ENCODE peak calls at places on chromosomes 11 and 22, in five cellular contexts. One of them, this sample, is unnamed.
A peak's percentile ranks its signal among the peaks of the same experiment; 100 is the strongest.

GRCh38 chr22:31055322-31056159 is 25.6 kb upstream of the SMTN start:
- DNase-seq in suprapubic skin: peak; percentile 92
- DNase-seq in thoracic aorta: peak; percentile 84
- DNase-seq in mammary epithelial cell: peak; percentile 96
- DNase-seq in GM10248: no peak
- DNase-seq in this sample: peak; percentile 78

GRCh38 chr11:46001427-46002049 is 79.1 kb downstream of the LARGE2 start:
- DNase-seq in thoracic aorta: no peak
- DNase-seq in GM10248: no peak
- DNase-seq in mammary epithelial cell: no peak
- DNase-seq in suprapubic skin: no peak
- DNase-seq in this sample: no peak

GRCh38 chr11:64888761-64889511 is 10.5 kb upstream of the EHD1 start:
- DNase-seq in GM10248: no peak
- DNase-seq in mammary epithelial cell: no peak
- DNase-seq in suprapubic skin: no peak
- DNase-seq in thoracic aorta: no peak
- DNase-seq in this sample: no peak

GRCh38 chr11:61294717-61295595 is at the start of gene VWCE:
- DNase-seq in suprapubic skin: peak; percentile 72
- DNase-seq in GM10248: peak; percentile 93
- DNase-seq in thoracic aorta: no peak
- DNase-seq in mammary epithelial cell: peak; percentile 20
- DNase-seq in this sample: peak; percentile 78

GRCh38 chr11:126607374-126607773 is 251.9 kb downstream of the ST3GAL4 start:
- DNase-seq in mammary epithelial cell: peak; percentile 39
- DNase-seq in suprapubic skin: peak; percentile 58
- DNase-seq in thoracic aorta: no peak
- DNase-seq in GM10248: peak; percentile 53
- DNase-seq in this sample: no peak

GRCh38 chr11:63866211-63866610 is 27.3 kb downstream of the MARK2 start:
- DNase-seq in thoracic aorta: no peak
- DNase-seq in GM10248: peak; percentile 87
- DNase-seq in mammary epithelial cell: peak; percentile 61
- DNase-seq in suprapubic skin: peak; percentile 77
- DNase-seq in this sample: no peak

GRCh38 chr11:67056267-67056639 is 394 bp upstream of the RHOD start:
- DNase-seq in suprapubic skin: no peak
- DNase-seq in mammary epithelial cell: no peak
- DNase-seq in GM10248: no peak
- DNase-seq in thoracic aorta: no peak
- DNase-seq in this sample: no peak

GRCh38 chr11:45400594-45400993 is 114.5 kb upstream of the SYT13 start:
- DNase-seq in GM10248: no peak
- DNase-seq in thoracic aorta: no peak
- DNase-seq in mammary epithelial cell: no peak
- DNase-seq in suprapubic skin: peak; percentile 6
- DNase-seq in this sample: no peak

GRCh38 chr11:116927163-116927772 is 89.8 kb upstream of the APOA1 start:
- DNase-seq in suprapubic skin: no peak
- DNase-seq in thoracic aorta: no peak
- DNase-seq in GM10248: no peak
- DNase-seq in mammary epithelial cell: no peak
- DNase-seq in this sample: no peak

GRCh38 chr11:106447631-106448191 is 370.2 kb downstream of the AASDHPPT start:
- DNase-seq in GM10248: no peak
- DNase-seq in thoracic aorta: no peak
- DNase-seq in suprapubic skin: no peak
- DNase-seq in mammary epithelial cell: no peak
- DNase-seq in this sample: no peak

GRCh38 chr11:64604458-64605247 is 13.6 kb downstream of the SLC22A12 start:
- DNase-seq in GM10248: no peak
- DNase-seq in mammary epithelial cell: no peak
- DNase-seq in suprapubic skin: no peak
- DNase-seq in thoracic aorta: no peak
- DNase-seq in this sample: no peak

GRCh38 chr11:69638941-69639681 is 1.8 kb upstream of the CCND1 start:
- DNase-seq in mammary epithelial cell: peak; percentile 95
- DNase-seq in GM10248: peak; percentile 69
- DNase-seq in suprapubic skin: peak; percentile 96
- DNase-seq in thoracic aorta: peak; percentile 76
- DNase-seq in this sample: peak; percentile 94

GRCh38 chr11:46529086-46529905 is 64.5 kb downstream of the AMBRA1 start:
- DNase-seq in mammary epithelial cell: peak; percentile 21
- DNase-seq in thoracic aorta: peak; percentile 16
- DNase-seq in suprapubic skin: peak; percentile 82
- DNase-seq in GM10248: peak; percentile 88
- DNase-seq in this sample: peak; percentile 74

GRCh38 chr11:45484326-45484725 is 181.1 kb downstream of the CHST1 start:
- DNase-seq in suprapubic skin: no peak
- DNase-seq in mammary epithelial cell: no peak
- DNase-seq in thoracic aorta: no peak
- DNase-seq in GM10248: no peak
- DNase-seq in this sample: no peak

GRCh38 chr11:123690490-123690889 is 36.1 kb upstream of the SCN3B start:
- DNase-seq in thoracic aorta: no peak
- DNase-seq in suprapubic skin: no peak
- DNase-seq in mammary epithelial cell: peak; percentile 85
- DNase-seq in GM10248: no peak
- DNase-seq in this sample: no peak

GRCh38 chr22:17536269-17536668 is 27.0 kb upstream of the SLC25A18 start:
- DNase-seq in mammary epithelial cell: no peak
- DNase-seq in GM10248: no peak
- DNase-seq in thoracic aorta: peak; percentile 25
- DNase-seq in suprapubic skin: no peak
- DNase-seq in this sample: no peak

GRCh38 chr11:69512136-69512535 is 30.7 kb downstream of the LINC01488 start:
- DNase-seq in mammary epithelial cell: no peak
- DNase-seq in GM10248: no peak
- DNase-seq in thoracic aorta: no peak
- DNase-seq in suprapubic skin: peak; percentile 56
- DNase-seq in this sample: no peak

GRCh38 chr11:27447288-27447914 is 25.2 kb downstream of the LGR4 start:
- DNase-seq in thoracic aorta: no peak
- DNase-seq in GM10248: no peak
- DNase-seq in mammary epithelial cell: peak; percentile 65
- DNase-seq in suprapubic skin: no peak
- DNase-seq in this sample: no peak

GRCh38 chr11:68935066-68935465 is 31.4 kb downstream of the IGHMBP2 start:
- DNase-seq in mammary epithelial cell: no peak
- DNase-seq in suprapubic skin: no peak
- DNase-seq in thoracic aorta: no peak
- DNase-seq in GM10248: no peak
- DNase-seq in this sample: no peak

GRCh38 chr11:13486926-13487660 is 8.7 kb downstream of the PTH start:
- DNase-seq in thoracic aorta: no peak
- DNase-seq in GM10248: no peak
- DNase-seq in mammary epithelial cell: no peak
- DNase-seq in suprapubic skin: no peak
- DNase-seq in this sample: no peak

GRCh38 chr11:2202071-2202899 is 30.7 kb upstream of the TH start:
- DNase-seq in suprapubic skin: peak; percentile 87
- DNase-seq in GM10248: no peak
- DNase-seq in thoracic aorta: no peak
- DNase-seq in mammary epithelial cell: peak; percentile 41
- DNase-seq in this sample: no peak

GRCh38 chr11:125425601-125426000 is 70.5 kb downstream of the FEZ1 start:
- DNase-seq in suprapubic skin: no peak
- DNase-seq in mammary epithelial cell: no peak
- DNase-seq in GM10248: no peak
- DNase-seq in thoracic aorta: no peak
- DNase-seq in this sample: no peak

GRCh38 chr11:47477323-47477722 is 28.4 kb upstream of the RAPSN start:
- DNase-seq in GM10248: no peak
- DNase-seq in suprapubic skin: no peak
- DNase-seq in thoracic aorta: no peak
- DNase-seq in mammary epithelial cell: peak; percentile 91
- DNase-seq in this sample: no peak

GRCh38 chr11:45042560-45042959 is 91.9 kb upstream of the TP53I11 start:
- DNase-seq in thoracic aorta: peak; percentile 17
- DNase-seq in GM10248: no peak
- DNase-seq in mammary epithelial cell: peak; percentile 62
- DNase-seq in suprapubic skin: peak; percentile 78
- DNase-seq in this sample: no peak

GRCh38 chr11:9250139-9250582 is 15.0 kb downstream of the DENND5A start:
- DNase-seq in GM10248: peak; percentile 65
- DNase-seq in thoracic aorta: no peak
- DNase-seq in suprapubic skin: no peak
- DNase-seq in mammary epithelial cell: no peak
- DNase-seq in this sample: no peak

GRCh38 chr11:64801591-64802369 is 1.2 kb downstream of the MAP4K2 start:
- DNase-seq in suprapubic skin: peak; percentile 68
- DNase-seq in mammary epithelial cell: no peak
- DNase-seq in GM10248: no peak
- DNase-seq in thoracic aorta: no peak
- DNase-seq in this sample: no peak

GRCh38 chr22:46036558-46037408 is 59.8 kb upstream of the WNT7B start:
- DNase-seq in thoracic aorta: no peak
- DNase-seq in GM10248: no peak
- DNase-seq in mammary epithelial cell: peak; percentile 63
- DNase-seq in suprapubic skin: peak; percentile 74
- DNase-seq in this sample: no peak
- TF ChIP-seq CTCF in thoracic aorta: no peak
- TF ChIP-seq CTCF in GM10248: peak; percentile 24
- TF ChIP-seq CTCF in mammary epithelial cell: peak; percentile 42
- TF ChIP-seq CTCF in suprapubic skin: no peak
- TF ChIP-seq CTCF in this sample: no peak

DNA sequence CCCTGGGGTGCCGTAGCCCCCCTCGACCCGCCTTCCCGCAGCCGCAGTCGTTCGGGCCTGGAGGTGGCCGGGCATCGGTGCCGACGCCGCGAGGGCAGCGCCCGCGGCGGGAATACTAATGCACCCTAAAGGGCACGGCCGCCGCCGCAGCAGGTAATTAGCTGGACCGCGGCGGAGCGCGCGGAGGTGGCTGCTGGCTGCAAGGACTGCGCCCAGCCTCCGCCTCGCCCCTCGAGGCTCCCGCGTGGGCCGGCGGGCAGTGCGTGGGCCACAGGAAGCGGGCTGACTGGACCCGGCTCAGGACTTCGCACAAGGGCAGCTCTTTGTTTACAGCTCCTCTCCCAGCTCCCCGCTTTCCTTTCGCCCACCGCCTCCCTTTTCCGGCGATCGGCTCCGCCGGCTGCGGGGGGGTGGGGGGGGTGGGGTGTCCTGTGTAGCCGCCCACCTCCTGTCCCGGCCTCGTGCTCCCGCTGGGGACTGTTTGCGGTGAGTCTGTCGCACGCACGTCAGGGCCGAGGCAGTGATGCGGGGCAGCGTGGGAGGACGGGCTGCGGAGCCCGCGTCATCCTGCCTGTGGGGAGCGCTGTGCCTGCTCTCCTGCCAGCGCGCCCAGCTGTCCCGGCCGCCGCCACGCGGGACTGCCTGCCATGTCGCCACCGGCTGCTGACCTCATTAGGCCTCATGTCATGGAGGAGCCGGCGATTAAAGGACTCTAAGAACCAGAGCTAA is 53.2 kb downstream of the GRIK4 start:
- DNase-seq in suprapubic skin: no peak
- DNase-seq in GM10248: peak; percentile 89
- DNase-seq in mammary epithelial cell: no peak
- DNase-seq in thoracic aorta: no peak
- DNase-seq in this sample: no peak
- TF ChIP-seq CTCF in suprapubic skin: no peak
- TF ChIP-seq CTCF in GM10248: no peak
- TF ChIP-seq CTCF in mammary epithelial cell: no peak
- TF ChIP-seq CTCF in thoracic aorta: no peak
- TF ChIP-seq CTCF in this sample: peak; percentile 30

GRCh38 chr11:35811783-35812182 is 132.1 kb upstream of the LDLRAD3 start:
- DNase-seq in GM10248: no peak
- DNase-seq in mammary epithelial cell: no peak
- DNase-seq in suprapubic skin: no peak
- DNase-seq in thoracic aorta: no peak
- DNase-seq in this sample: no peak
- TF ChIP-seq CTCF in GM10248: no peak
- TF ChIP-seq CTCF in mammary epithelial cell: no peak
- TF ChIP-seq CTCF in suprapubic skin: no peak
- TF ChIP-seq CTCF in thoracic aorta: no peak
- TF ChIP-seq CTCF in this sample: no peak

GRCh38 chr11:21933095-21933494 is 259.8 kb upstream of the ANO5 start:
- DNase-seq in thoracic aorta: no peak
- DNase-seq in suprapubic skin: no peak
- DNase-seq in mammary epithelial cell: no peak
- DNase-seq in GM10248: no peak
- DNase-seq in this sample: no peak
- TF ChIP-seq CTCF in thoracic aorta: peak; percentile 33
- TF ChIP-seq CTCF in suprapubic skin: no peak
- TF ChIP-seq CTCF in mammary epithelial cell: peak; percentile 29
- TF ChIP-seq CTCF in GM10248: peak; percentile 36
- TF ChIP-seq CTCF in this sample: peak; percentile 79